ENCODE peak calls at places on chromosomes 7 and 10, in nine cellular contexts. P is NCI-H460; N is activated naive CD8-positive, alpha-beta T cell treated with anti-CD3 and anti-CD28 coated beads, Interleukin-2, amount 50 U/mL, for 24 hours; S is substantia nigra; Z is iPS-NIHi11; Q is endothelial cell; V is non-pigmented ciliary epithelial cell; R is adrenal gland; M is CD8-positive, alpha-beta memory T cell. L is an unnamed sample.

GRCh38 chr10:119318411-119319160 is 111.2 kb downstream of the GRK5 start:
- DNase-seq in R (no peak), M (no peak), P (no peak), S (no peak), N (no peak), Z (no peak), V (no peak), Q (no peak), L (no peak)

GRCh38 chr7:139711991-139712753 is 65.6 kb downstream of the HIPK2 start:
- DNase-seq in S (no peak), P (no peak), Q (no peak), V (no peak), N (no peak), Z (no peak), R (peak), M (no peak), L (no peak)

GRCh38 chr7:99551329-99551728 is 585 bp downstream of the FAM200A start:
- DNase-seq in V (no peak), S (no peak), M (no peak), R (no peak), Z (no peak), Q (no peak), P (no peak), N (no peak), L (no peak)

GRCh38 chr7:66283003-66283920 is 78.1 kb downstream of the TPST1 start:
- DNase-seq in Z (no peak), N (no peak), P (no peak), V (peak), Q (no peak), M (no peak), S (no peak), R (no peak), L (no peak)

GRCh38 chr7:110446658-110447057 is 644.3 kb upstream of the LRRN3 start:
- DNase-seq in R (no peak), S (no peak), M (no peak), V (no peak), Q (no peak), N (no peak), Z (no peak), P (no peak), L (no peak)

GRCh38 chr10:1527951-1528350 is 209.4 kb downstream of the ADARB2 start:
- DNase-seq in M (no peak), R (no peak), Q (no peak), S (no peak), N (no peak), Z (no peak), V (no peak), P (no peak), L (no peak)

GRCh38 chr10:71975087-71975890 is 11.1 kb downstream of the CHST3 start:
- DNase-seq in Z (no peak), V (no peak), N (no peak), P (no peak), M (no peak), S (peak), R (peak), Q (no peak), L (peak)

GRCh38 chr10:29807407-29807806 is 172.6 kb upstream of the SVIL start:
- DNase-seq in N (no peak), Q (no peak), Z (no peak), R (no peak), V (no peak), P (peak), M (no peak), S (no peak), L (no peak)

GRCh38 chr10:72096115-72097000 is 8.0 kb upstream of the SPOCK2 start:
- DNase-seq in V (peak), N (peak), S (no peak), M (no peak), R (no peak), P (peak), Z (no peak), Q (no peak), L (no peak)

GRCh38 chr7:124881981-124882380 is 47.6 kb downstream of the POT1 start:
- DNase-seq in R (no peak), S (no peak), N (no peak), M (no peak), P (no peak), V (no peak), Q (no peak), Z (no peak), L (no peak)

GRCh38 chr10:62459072-62459471 is 84.9 kb downstream of the ZNF365 start:
- DNase-seq in P (no peak), Z (no peak), R (no peak), N (no peak), S (no peak), M (no peak), Q (no peak), V (no peak), L (no peak)

GRCh38 chr7:106542550-106543220 is 118.3 kb downstream of the CCDC71L start:
- DNase-seq in R (peak), N (peak), S (no peak), Q (peak), M (peak), P (peak), Z (peak), V (peak), L (no peak)